ENCODE peak calls at places on chromosomes 12 and 14, in nine cellular contexts. One of them, this sample, is unnamed. For H3K36me3, the result is how much of the 10 kb centered on the place peaks cover.

GRCh38 chr14:24695265-24696241 is 61.6 kb upstream of the GZMB start:
- DNase-seq in heart left ventricle: no peak
- DNase-seq in A673: no peak
- DNase-seq in psoas muscle: no peak
- DNase-seq in hepatocyte: no peak
- DNase-seq in PC-3: no peak
- DNase-seq in Peyer's patch: peak
- DNase-seq in fibroblast of lung: no peak
- DNase-seq in colonic mucosa: no peak
- DNase-seq in this sample: peak

GRCh38 chr12:19263666-19264065 is 134.1 kb downstream of the PLEKHA5 start:
- DNase-seq in heart left ventricle: no peak
- DNase-seq in fibroblast of lung: no peak
- DNase-seq in hepatocyte: no peak
- DNase-seq in psoas muscle: no peak
- DNase-seq in Peyer's patch: no peak
- DNase-seq in A673: peak
- DNase-seq in PC-3: no peak
- DNase-seq in colonic mucosa: no peak
- DNase-seq in this sample: no peak

GRCh38 chr14:96246535-96246839 is 9.5 kb upstream of the BDKRB1 start:
- DNase-seq in colonic mucosa: no peak
- DNase-seq in PC-3: peak
- DNase-seq in Peyer's patch: peak
- DNase-seq in fibroblast of lung: peak
- DNase-seq in heart left ventricle: no peak
- DNase-seq in hepatocyte: peak
- DNase-seq in psoas muscle: no peak
- DNase-seq in A673: no peak
- DNase-seq in this sample: no peak

GRCh38 chr14:91364524-91365270 is 52.9 kb downstream of the CCDC88C start:
- DNase-seq in colonic mucosa: no peak
- DNase-seq in A673: no peak
- DNase-seq in psoas muscle: no peak
- DNase-seq in Peyer's patch: no peak
- DNase-seq in fibroblast of lung: no peak
- DNase-seq in heart left ventricle: no peak
- DNase-seq in hepatocyte: no peak
- DNase-seq in PC-3: no peak
- DNase-seq in this sample: no peak

GRCh38 chr12:77102691-77103090 is 37.3 kb upstream of the E2F7 start:
- DNase-seq in Peyer's patch: no peak
- DNase-seq in A673: peak
- DNase-seq in heart left ventricle: no peak
- DNase-seq in psoas muscle: no peak
- DNase-seq in hepatocyte: no peak
- DNase-seq in fibroblast of lung: peak
- DNase-seq in PC-3: peak
- DNase-seq in colonic mucosa: no peak
- DNase-seq in this sample: no peak

GRCh38 chr14:50954811-50955372 is 10.6 kb upstream of the PYGL start:
- DNase-seq in colonic mucosa: no peak
- DNase-seq in fibroblast of lung: peak
- DNase-seq in hepatocyte: peak
- DNase-seq in psoas muscle: no peak
- DNase-seq in heart left ventricle: no peak
- DNase-seq in PC-3: peak
- DNase-seq in A673: peak
- DNase-seq in Peyer's patch: no peak
- DNase-seq in this sample: no peak

GRCh38 chr12:19799886-19800602 is 360.8 kb downstream of the AEBP2 start:
- DNase-seq in A673: peak
- DNase-seq in colonic mucosa: no peak
- DNase-seq in psoas muscle: no peak
- DNase-seq in PC-3: no peak
- DNase-seq in hepatocyte: no peak
- DNase-seq in heart left ventricle: no peak
- DNase-seq in fibroblast of lung: no peak
- DNase-seq in Peyer's patch: no peak
- DNase-seq in this sample: no peak

GRCh38 chr14:102920273-102920997 is 2.0 kb upstream of the AMN start:
- DNase-seq in colonic mucosa: no peak
- DNase-seq in fibroblast of lung: no peak
- DNase-seq in psoas muscle: no peak
- DNase-seq in A673: no peak
- DNase-seq in heart left ventricle: no peak
- DNase-seq in hepatocyte: no peak
- DNase-seq in Peyer's patch: no peak
- DNase-seq in PC-3: no peak
- DNase-seq in this sample: no peak

GRCh38 chr12:75571204-75571603 is 59.8 kb upstream of the KRR1 start:
- DNase-seq in Peyer's patch: no peak
- DNase-seq in colonic mucosa: no peak
- DNase-seq in hepatocyte: no peak
- DNase-seq in fibroblast of lung: no peak
- DNase-seq in PC-3: no peak
- DNase-seq in A673: peak
- DNase-seq in heart left ventricle: no peak
- DNase-seq in psoas muscle: no peak
- DNase-seq in this sample: no peak

GRCh38 chr14:65414961-65415589 is 2.5 kb downstream of the FUT8 start:
- DNase-seq in heart left ventricle: no peak
- DNase-seq in fibroblast of lung: peak
- DNase-seq in A673: peak
- DNase-seq in colonic mucosa: no peak
- DNase-seq in hepatocyte: peak
- DNase-seq in PC-3: peak
- DNase-seq in Peyer's patch: no peak
- DNase-seq in psoas muscle: no peak
- DNase-seq in this sample: no peak

GRCh38 chr12:96244826-96245225 is 50.7 kb downstream of the ELK3 start:
- DNase-seq in heart left ventricle: no peak
- DNase-seq in hepatocyte: no peak
- DNase-seq in PC-3: no peak
- DNase-seq in A673: no peak
- DNase-seq in colonic mucosa: no peak
- DNase-seq in fibroblast of lung: no peak
- DNase-seq in psoas muscle: no peak
- DNase-seq in Peyer's patch: no peak
- DNase-seq in this sample: no peak

GRCh38 chr12:49133014-49133413 is 1.8 kb upstream of the TUBA1B start:
- DNase-seq in fibroblast of lung: no peak
- DNase-seq in PC-3: no peak
- DNase-seq in hepatocyte: no peak
- DNase-seq in heart left ventricle: no peak
- DNase-seq in colonic mucosa: no peak
- DNase-seq in psoas muscle: no peak
- DNase-seq in Peyer's patch: no peak
- DNase-seq in A673: peak
- DNase-seq in this sample: no peak

GRCh38 chr12:116924558-116925453 is 14.1 kb downstream of the FBXW8 start:
- DNase-seq in colonic mucosa: no peak
- DNase-seq in heart left ventricle: no peak
- DNase-seq in fibroblast of lung: peak
- DNase-seq in A673: no peak
- DNase-seq in hepatocyte: no peak
- DNase-seq in Peyer's patch: peak
- DNase-seq in psoas muscle: no peak
- DNase-seq in PC-3: peak
- DNase-seq in this sample: peak

GRCh38 chr14:85576848-85577541 is 47.1 kb downstream of the FLRT2 start:
- DNase-seq in Peyer's patch: no peak
- DNase-seq in hepatocyte: no peak
- DNase-seq in A673: no peak
- DNase-seq in psoas muscle: no peak
- DNase-seq in colonic mucosa: no peak
- DNase-seq in fibroblast of lung: no peak
- DNase-seq in heart left ventricle: no peak
- DNase-seq in PC-3: peak
- DNase-seq in this sample: no peak

GRCh38 chr14:60485600-60486251 is at the start of gene C14orf39:
- DNase-seq in hepatocyte: peak
- DNase-seq in psoas muscle: peak
- DNase-seq in fibroblast of lung: peak
- DNase-seq in PC-3: peak
- DNase-seq in colonic mucosa: no peak
- DNase-seq in heart left ventricle: no peak
- DNase-seq in Peyer's patch: no peak
- DNase-seq in A673: peak
- DNase-seq in this sample: peak

GRCh38 chr14:99779751-99780150 is 13.5 kb upstream of the EML1 start:
- DNase-seq in A673: no peak
- DNase-seq in heart left ventricle: no peak
- DNase-seq in fibroblast of lung: no peak
- DNase-seq in Peyer's patch: no peak
- DNase-seq in psoas muscle: no peak
- DNase-seq in hepatocyte: no peak
- DNase-seq in PC-3: peak
- DNase-seq in colonic mucosa: no peak
- DNase-seq in this sample: no peak

GRCh38 chr14:53060046-53060445 is 93.1 kb downstream of the DDHD1 start:
- DNase-seq in heart left ventricle: no peak
- DNase-seq in A673: no peak
- DNase-seq in psoas muscle: no peak
- DNase-seq in colonic mucosa: no peak
- DNase-seq in PC-3: no peak
- DNase-seq in fibroblast of lung: no peak
- DNase-seq in Peyer's patch: no peak
- DNase-seq in hepatocyte: no peak
- DNase-seq in this sample: no peak

GRCh38 chr12:82415402-82415801 is 57.1 kb downstream of the METTL25 start:
- DNase-seq in fibroblast of lung: no peak
- DNase-seq in colonic mucosa: no peak
- DNase-seq in Peyer's patch: no peak
- DNase-seq in PC-3: no peak
- DNase-seq in psoas muscle: no peak
- DNase-seq in heart left ventricle: no peak
- DNase-seq in A673: no peak
- DNase-seq in hepatocyte: no peak
- DNase-seq in this sample: no peak

GRCh38 chr14:61437383-61437782 is 116.0 kb downstream of the PRKCH start:
- DNase-seq in colonic mucosa: no peak
- DNase-seq in psoas muscle: no peak
- DNase-seq in heart left ventricle: no peak
- DNase-seq in Peyer's patch: no peak
- DNase-seq in PC-3: no peak
- DNase-seq in fibroblast of lung: no peak
- DNase-seq in A673: no peak
- DNase-seq in hepatocyte: no peak
- DNase-seq in this sample: no peak

GRCh38 chr14:73829526-73830431 is 21.9 kb upstream of the PTGR2 start:
- DNase-seq in fibroblast of lung: peak
- DNase-seq in Peyer's patch: peak
- DNase-seq in hepatocyte: peak
- DNase-seq in A673: no peak
- DNase-seq in heart left ventricle: no peak
- DNase-seq in PC-3: peak
- DNase-seq in psoas muscle: no peak
- DNase-seq in colonic mucosa: no peak
- DNase-seq in this sample: peak

GRCh38 chr12:13196302-13196921 is at the start of gene EMP1:
- DNase-seq in Peyer's patch: peak
- DNase-seq in colonic mucosa: peak
- DNase-seq in heart left ventricle: peak
- DNase-seq in PC-3: peak
- DNase-seq in psoas muscle: peak
- DNase-seq in A673: peak
- DNase-seq in fibroblast of lung: peak
- DNase-seq in hepatocyte: peak
- DNase-seq in this sample: peak

GRCh38 chr14:84789012-84789411 is 740.9 kb upstream of the FLRT2 start:
- DNase-seq in Peyer's patch: no peak
- DNase-seq in heart left ventricle: no peak
- DNase-seq in hepatocyte: no peak
- DNase-seq in colonic mucosa: no peak
- DNase-seq in fibroblast of lung: no peak
- DNase-seq in PC-3: peak
- DNase-seq in psoas muscle: no peak
- DNase-seq in A673: no peak
- DNase-seq in this sample: no peak

GRCh38 chr14:21902561-21903199 is 229.1 kb upstream of the OR4E1 start:
- DNase-seq in psoas muscle: no peak
- DNase-seq in colonic mucosa: no peak
- DNase-seq in PC-3: no peak
- DNase-seq in Peyer's patch: peak
- DNase-seq in hepatocyte: no peak
- DNase-seq in A673: no peak
- DNase-seq in heart left ventricle: no peak
- DNase-seq in fibroblast of lung: no peak
- DNase-seq in this sample: no peak
- TF ChIP-seq CTCF in psoas muscle: no peak
- TF ChIP-seq CTCF in colonic mucosa: no peak
- TF ChIP-seq CTCF in PC-3: no peak
- TF ChIP-seq CTCF in Peyer's patch: peak
- TF ChIP-seq CTCF in hepatocyte: peak
- TF ChIP-seq CTCF in A673: peak
- TF ChIP-seq CTCF in heart left ventricle: no peak
- TF ChIP-seq CTCF in fibroblast of lung: no peak
- TF ChIP-seq CTCF in this sample: peak

GRCh38 chr14:82595466-82595865 is 1061.8 kb upstream of the SEL1L start:
- DNase-seq in heart left ventricle: no peak
- DNase-seq in psoas muscle: no peak
- DNase-seq in colonic mucosa: no peak
- DNase-seq in PC-3: no peak
- DNase-seq in hepatocyte: no peak
- DNase-seq in Peyer's patch: no peak
- DNase-seq in A673: no peak
- DNase-seq in fibroblast of lung: no peak
- DNase-seq in this sample: no peak
- H3K4me3 ChIP-seq in heart left ventricle: no peak
- H3K4me3 ChIP-seq in psoas muscle: no peak
- H3K4me3 ChIP-seq in colonic mucosa: no peak
- H3K4me3 ChIP-seq in PC-3: no peak
- H3K4me3 ChIP-seq in hepatocyte: no peak
- H3K4me3 ChIP-seq in Peyer's patch: no peak
- H3K4me3 ChIP-seq in A673: no peak
- H3K4me3 ChIP-seq in fibroblast of lung: no peak
- H3K4me3 ChIP-seq in this sample: no peak

GRCh38 chr12:46258129-46258528 is 10.7 kb downstream of the SLC38A1 start:
- DNase-seq in colonic mucosa: no peak
- DNase-seq in psoas muscle: no peak
- DNase-seq in PC-3: no peak
- DNase-seq in heart left ventricle: no peak
- DNase-seq in hepatocyte: no peak
- DNase-seq in Peyer's patch: no peak
- DNase-seq in A673: no peak
- DNase-seq in fibroblast of lung: no peak
- DNase-seq in this sample: no peak
- H3K36me3 ChIP-seq in colonic mucosa: under half
- H3K36me3 ChIP-seq in psoas muscle: under half
- H3K36me3 ChIP-seq in PC-3: under half
- H3K36me3 ChIP-seq in heart left ventricle: under half
- H3K36me3 ChIP-seq in hepatocyte: under half
- H3K36me3 ChIP-seq in Peyer's patch: under half
- H3K36me3 ChIP-seq in A673: under half
- H3K36me3 ChIP-seq in fibroblast of lung: under half
- H3K36me3 ChIP-seq in this sample: under half

DNA sequence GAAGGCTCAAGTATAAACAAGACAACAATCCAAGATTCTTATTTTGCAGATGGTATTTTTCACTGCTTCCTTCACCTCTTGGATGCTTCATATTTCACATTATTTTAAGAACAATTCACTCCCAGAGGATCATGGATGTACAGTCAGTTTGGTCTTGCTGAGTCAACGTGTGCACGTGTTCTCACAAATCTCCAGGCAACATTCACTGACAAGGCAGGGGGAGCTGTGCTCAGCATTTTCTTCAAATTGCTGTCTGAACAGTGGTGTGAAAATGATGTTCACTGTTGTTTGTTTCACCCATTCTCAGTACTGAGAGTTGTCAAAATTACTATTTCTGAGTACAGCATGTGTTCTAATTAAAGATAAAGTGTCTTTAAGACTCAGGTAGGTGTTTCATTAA is 118.3 kb upstream of the SLC38A4 start:
- DNase-seq in heart left ventricle: no peak
- DNase-seq in fibroblast of lung: peak
- DNase-seq in colonic mucosa: no peak
- DNase-seq in psoas muscle: no peak
- DNase-seq in A673: peak
- DNase-seq in Peyer's patch: no peak
- DNase-seq in PC-3: peak
- DNase-seq in hepatocyte: peak
- DNase-seq in this sample: no peak
- TF ChIP-seq CTCF in heart left ventricle: no peak
- TF ChIP-seq CTCF in fibroblast of lung: peak
- TF ChIP-seq CTCF in colonic mucosa: no peak
- TF ChIP-seq CTCF in psoas muscle: peak
- TF ChIP-seq CTCF in A673: peak
- TF ChIP-seq CTCF in Peyer's patch: no peak
- TF ChIP-seq CTCF in PC-3: peak
- TF ChIP-seq CTCF in hepatocyte: no peak
- TF ChIP-seq CTCF in this sample: no peak

This sample was measured in GM06990.